ENCODE peak calls at places on chromosomes 11 and 22, in six cellular contexts. One of them, this sample, is unnamed.
A peak's percentile ranks its signal among the peaks of the same experiment; 100 is the strongest.

GRCh38 chr22:20174785-20175596 is 24.1 kb upstream of the CCDC188 start:
- DNase-seq in epithelial cell of esophagus: no peak
- DNase-seq in small intestine: peak; percentile 48
- DNase-seq in GM23248: peak; percentile 25
- DNase-seq in OCI-LY7: no peak
- DNase-seq in aorta: no peak
- DNase-seq in this sample: no peak

GRCh38 chr11:64207247-64208085 is 945 bp downstream of the FERMT3 start:
- DNase-seq in small intestine: peak; percentile 54
- DNase-seq in epithelial cell of esophagus: no peak
- DNase-seq in OCI-LY7: peak; percentile 90
- DNase-seq in aorta: peak; percentile 87
- DNase-seq in GM23248: peak; percentile 90
- DNase-seq in this sample: peak; percentile 74

GRCh38 chr11:128409476-128409875 is 177.9 kb downstream of the ETS1 start:
- DNase-seq in GM23248: peak; percentile 92
- DNase-seq in OCI-LY7: no peak
- DNase-seq in epithelial cell of esophagus: peak; percentile 97
- DNase-seq in small intestine: no peak
- DNase-seq in aorta: no peak
- DNase-seq in this sample: no peak

GRCh38 chr11:104191124-104191523 is 27.2 kb upstream of the PDGFD start:
- DNase-seq in small intestine: no peak
- DNase-seq in aorta: no peak
- DNase-seq in GM23248: peak; percentile 32
- DNase-seq in epithelial cell of esophagus: no peak
- DNase-seq in OCI-LY7: no peak
- DNase-seq in this sample: no peak

GRCh38 chr11:87036756-87037449 is 831 bp upstream of the TMEM135 start:
- DNase-seq in small intestine: no peak
- DNase-seq in OCI-LY7: peak; percentile 31
- DNase-seq in GM23248: no peak
- DNase-seq in aorta: no peak
- DNase-seq in epithelial cell of esophagus: peak; percentile 24
- DNase-seq in this sample: peak; percentile 22

GRCh38 chr11:123194308-123195181 is 503 bp downstream of the CLMP start:
- DNase-seq in OCI-LY7: no peak
- DNase-seq in epithelial cell of esophagus: peak; percentile 47
- DNase-seq in small intestine: peak; percentile 37
- DNase-seq in GM23248: peak; percentile 70
- DNase-seq in aorta: no peak
- DNase-seq in this sample: no peak

GRCh38 chr11:1227551-1228182 is 4.8 kb downstream of the MUC5B start:
- DNase-seq in aorta: peak; percentile 39
- DNase-seq in OCI-LY7: no peak
- DNase-seq in epithelial cell of esophagus: no peak
- DNase-seq in small intestine: no peak
- DNase-seq in GM23248: no peak
- DNase-seq in this sample: peak; percentile 6

GRCh38 chr11:118263694-118264567 is at the start of gene MPZL2:
- DNase-seq in aorta: peak; percentile 45
- DNase-seq in OCI-LY7: no peak
- DNase-seq in epithelial cell of esophagus: peak; percentile 98
- DNase-seq in small intestine: peak; percentile 93
- DNase-seq in GM23248: peak; percentile 11
- DNase-seq in this sample: peak; percentile 86

GRCh38 chr22:43783777-43784176 is 28.3 kb downstream of the EFCAB6 start:
- DNase-seq in GM23248: peak; percentile 14
- DNase-seq in OCI-LY7: no peak
- DNase-seq in aorta: no peak
- DNase-seq in epithelial cell of esophagus: no peak
- DNase-seq in small intestine: no peak
- DNase-seq in this sample: no peak

GRCh38 chr22:27996529-27996925 is 77.5 kb upstream of the PITPNB start:
- DNase-seq in GM23248: no peak
- DNase-seq in epithelial cell of esophagus: no peak
- DNase-seq in small intestine: no peak
- DNase-seq in OCI-LY7: no peak
- DNase-seq in aorta: no peak
- DNase-seq in this sample: no peak